ENCODE peak calls at places on chromosomes 13 and 19, in ten cellular contexts. M is T-cell, F is NCI-H345, O is retina, Y is cardiac muscle cell, L is Panc1, Z is activated T-helper 1 cell treated with Interleukin-2 at 50 U/mL for 16 hours, W is PC-3, E is GM23338, S is tibial artery. U is an unnamed sample.

GRCh38 chr19:19575411-19575810 is 37.3 kb downstream of the CILP2 start:
- DNase-seq in O (no peak), S (no peak), F (peak), Y (no peak), W (no peak), E (peak), M (no peak), L (no peak), Z (no peak), U (no peak)

GRCh38 chr13:42497798-42498197 is 76.2 kb upstream of the TNFSF11 start:
- DNase-seq in M (no peak), S (no peak), Y (peak), W (peak), O (no peak), Z (no peak), L (no peak), E (no peak), F (no peak), U (no peak)

GRCh38 chr13:70088926-70089325 is 18.7 kb upstream of the ATXN8OS start:
- DNase-seq in E (peak), W (no peak), M (no peak), S (no peak), O (no peak), L (no peak), F (no peak), Z (no peak), Y (no peak), U (no peak)

GRCh38 chr19:4157164-4157563 is 3.7 kb downstream of the CREB3L3 start:
- DNase-seq in E (no peak), F (no peak), O (no peak), W (no peak), L (no peak), M (no peak), S (no peak), Y (no peak), Z (no peak), U (no peak)

GRCh38 chr19:40601061-40601973 is at the start of gene LTBP4:
- DNase-seq in Y (peak), W (no peak), O (peak), Z (peak), E (peak), L (no peak), M (no peak), F (peak), S (peak), U (no peak)

GRCh38 chr19:51296331-51297093 is 14.9 kb upstream of the IGLON5 start:
- DNase-seq in M (no peak), W (peak), L (no peak), F (no peak), O (peak), E (peak), S (no peak), Z (no peak), Y (peak), U (no peak)

GRCh38 chr19:48043675-48044258 is at the start of gene CABP5:
- DNase-seq in S (no peak), O (no peak), L (no peak), E (no peak), M (no peak), Z (no peak), W (no peak), Y (no peak), F (no peak), U (no peak)

GRCh38 chr13:112545866-112546265 is 42.1 kb downstream of the TUBGCP3 start:
- DNase-seq in M (no peak), Z (no peak), Y (peak), F (no peak), W (no peak), E (no peak), O (no peak), L (no peak), S (no peak), U (no peak)

GRCh38 chr19:53624776-53625540 is 6.8 kb upstream of the DPRX start:
- DNase-seq in F (no peak), W (no peak), E (no peak), M (no peak), Y (no peak), Z (no peak), S (no peak), L (no peak), O (no peak), U (no peak)

GRCh38 chr13:50326271-50326670 is 311.0 kb downstream of the KCNRG start:
- DNase-seq in L (no peak), Z (no peak), M (no peak), W (no peak), E (no peak), Y (no peak), O (no peak), F (no peak), S (no peak), U (no peak)

GRCh38 chr19:54451331-54451871 is 2.4 kb downstream of the LENG8 start:
- DNase-seq in Y (no peak), M (no peak), F (no peak), Z (no peak), W (peak), E (no peak), L (no peak), S (no peak), O (no peak), U (no peak)